ENCODE peak calls at places on chromosomes 16 and 17, in six cellular contexts. One of them, this sample, is unnamed.
A peak's percentile ranks its signal among the peaks of the same experiment; 100 is the strongest.

GRCh38 chr17:67187927-67188326 is 57.1 kb downstream of the HELZ start:
- DNase-seq in psoas muscle: no peak
- DNase-seq in testis: no peak
- DNase-seq in left lung: no peak
- DNase-seq in prostate gland: no peak
- DNase-seq in heart left ventricle: no peak
- DNase-seq in this sample: no peak

GRCh38 chr17:45786349-45786748 is 2.2 kb downstream of the CRHR1 start:
- DNase-seq in psoas muscle: no peak
- DNase-seq in prostate gland: no peak
- DNase-seq in testis: no peak
- DNase-seq in left lung: no peak
- DNase-seq in heart left ventricle: no peak
- DNase-seq in this sample: no peak

GRCh38 chr16:21097151-21097550 is 53.5 kb downstream of the DNAH3 start:
- DNase-seq in prostate gland: no peak
- DNase-seq in heart left ventricle: no peak
- DNase-seq in left lung: no peak
- DNase-seq in testis: no peak
- DNase-seq in psoas muscle: no peak
- DNase-seq in this sample: no peak

GRCh38 chr17:81396722-81397313 is 1.6 kb downstream of the BAHCC1 start:
- DNase-seq in testis: no peak
- DNase-seq in heart left ventricle: peak; percentile 85
- DNase-seq in left lung: no peak
- DNase-seq in psoas muscle: peak; percentile 76
- DNase-seq in prostate gland: no peak
- DNase-seq in this sample: peak; percentile 66

GRCh38 chr17:9755083-9755482 is 36.3 kb downstream of the DHRS7C start:
- DNase-seq in psoas muscle: no peak
- DNase-seq in prostate gland: no peak
- DNase-seq in left lung: no peak
- DNase-seq in testis: no peak
- DNase-seq in heart left ventricle: no peak
- DNase-seq in this sample: no peak

GRCh38 chr16:23255000-23255399 is 47.1 kb upstream of the SCNN1B start:
- DNase-seq in heart left ventricle: no peak
- DNase-seq in psoas muscle: no peak
- DNase-seq in prostate gland: no peak
- DNase-seq in testis: no peak
- DNase-seq in left lung: no peak
- DNase-seq in this sample: no peak

GRCh38 chr17:83196973-83197880 is 117.8 kb downstream of the METRNL start:
- DNase-seq in testis: peak; percentile 27
- DNase-seq in heart left ventricle: peak; percentile 56
- DNase-seq in prostate gland: no peak
- DNase-seq in psoas muscle: peak; percentile 52
- DNase-seq in left lung: peak; percentile 43
- DNase-seq in this sample: peak; percentile 39

GRCh38 chr16:85061566-85061965 is 34.0 kb downstream of the KIAA0513 start:
- DNase-seq in heart left ventricle: peak; percentile 74
- DNase-seq in prostate gland: no peak
- DNase-seq in testis: peak; percentile 77
- DNase-seq in psoas muscle: no peak
- DNase-seq in left lung: peak; percentile 91
- DNase-seq in this sample: no peak

GRCh38 chr17:75738218-75738802 is 17.1 kb downstream of the ITGB4 start:
- DNase-seq in prostate gland: no peak
- DNase-seq in heart left ventricle: no peak
- DNase-seq in psoas muscle: no peak
- DNase-seq in testis: no peak
- DNase-seq in left lung: peak; percentile 93
- DNase-seq in this sample: peak; percentile 64

GRCh38 chr17:69719474-69720048 is 305.1 kb downstream of the MAP2K6 start:
- DNase-seq in testis: no peak
- DNase-seq in psoas muscle: no peak
- DNase-seq in heart left ventricle: no peak
- DNase-seq in prostate gland: no peak
- DNase-seq in left lung: no peak
- DNase-seq in this sample: no peak

GRCh38 chr17:74190154-74190553 is 13.3 kb upstream of the RPL38 start:
- DNase-seq in psoas muscle: no peak
- DNase-seq in heart left ventricle: no peak
- DNase-seq in left lung: no peak
- DNase-seq in testis: no peak
- DNase-seq in prostate gland: no peak
- DNase-seq in this sample: no peak

GRCh38 chr17:39174907-39175694 is 9.1 kb upstream of the ARL5C start:
- DNase-seq in left lung: no peak
- DNase-seq in heart left ventricle: peak; percentile 84
- DNase-seq in psoas muscle: peak; percentile 90
- DNase-seq in testis: peak; percentile 88
- DNase-seq in prostate gland: peak; percentile 57
- DNase-seq in this sample: peak; percentile 65

GRCh38 chr16:3188925-3189825 is 1.2 kb downstream of the OR1F1 start:
- DNase-seq in psoas muscle: no peak
- DNase-seq in testis: no peak
- DNase-seq in heart left ventricle: no peak
- DNase-seq in left lung: no peak
- DNase-seq in prostate gland: no peak
- DNase-seq in this sample: no peak

GRCh38 chr17:1495265-1495664 is 2.8 kb upstream of the MYO1C start:
- DNase-seq in prostate gland: peak; percentile 84
- DNase-seq in psoas muscle: peak; percentile 91
- DNase-seq in left lung: no peak
- DNase-seq in heart left ventricle: no peak
- DNase-seq in testis: no peak
- DNase-seq in this sample: no peak

GRCh38 chr17:20097362-20097761 is 88.2 kb downstream of the SPECC1 start:
- DNase-seq in psoas muscle: no peak
- DNase-seq in left lung: no peak
- DNase-seq in heart left ventricle: no peak
- DNase-seq in testis: peak; percentile 9
- DNase-seq in prostate gland: no peak
- DNase-seq in this sample: no peak

GRCh38 chr17:19766421-19767270 is 18.5 kb upstream of the ALDH3A1 start:
- DNase-seq in psoas muscle: peak; percentile 91
- DNase-seq in left lung: peak; percentile 94
- DNase-seq in heart left ventricle: peak; percentile 88
- DNase-seq in testis: peak; percentile 77
- DNase-seq in prostate gland: peak; percentile 61
- DNase-seq in this sample: peak; percentile 90

GRCh38 chr16:85662976-85663830 is 25.6 kb downstream of the GINS2 start:
- DNase-seq in prostate gland: no peak
- DNase-seq in psoas muscle: no peak
- DNase-seq in testis: no peak
- DNase-seq in left lung: peak; percentile 47
- DNase-seq in heart left ventricle: peak; percentile 54
- DNase-seq in this sample: peak; percentile 16

GRCh38 chr17:62179525-62180161 is 114.6 kb upstream of the MED13 start:
- DNase-seq in testis: no peak
- DNase-seq in psoas muscle: no peak
- DNase-seq in heart left ventricle: no peak
- DNase-seq in prostate gland: no peak
- DNase-seq in left lung: no peak
- DNase-seq in this sample: no peak

GRCh38 chr17:74632597-74632996 is 9.1 kb upstream of the CD300E start:
- DNase-seq in heart left ventricle: no peak
- DNase-seq in testis: no peak
- DNase-seq in left lung: no peak
- DNase-seq in prostate gland: no peak
- DNase-seq in psoas muscle: no peak
- DNase-seq in this sample: no peak

GRCh38 chr17:19652595-19652994 is 4.0 kb downstream of the ALDH3A2 start:
- DNase-seq in psoas muscle: no peak
- DNase-seq in heart left ventricle: no peak
- DNase-seq in left lung: no peak
- DNase-seq in testis: no peak
- DNase-seq in prostate gland: peak; percentile 82
- DNase-seq in this sample: no peak

GRCh38 chr17:72390675-72391501 is 270.1 kb downstream of the SOX9 start:
- DNase-seq in heart left ventricle: no peak
- DNase-seq in psoas muscle: no peak
- DNase-seq in testis: no peak
- DNase-seq in prostate gland: no peak
- DNase-seq in left lung: no peak
- DNase-seq in this sample: no peak

GRCh38 chr17:70345061-70345460 is 175.7 kb downstream of the KCNJ2 start:
- DNase-seq in psoas muscle: no peak
- DNase-seq in left lung: no peak
- DNase-seq in testis: no peak
- DNase-seq in prostate gland: no peak
- DNase-seq in heart left ventricle: no peak
- DNase-seq in this sample: no peak

GRCh38 chr17:79615446-79615845 is 4.6 kb upstream of the RBFOX3 start:
- DNase-seq in psoas muscle: no peak
- DNase-seq in heart left ventricle: peak; percentile 25
- DNase-seq in testis: no peak
- DNase-seq in prostate gland: no peak
- DNase-seq in left lung: peak; percentile 31
- DNase-seq in this sample: peak; percentile 5

DNA sequence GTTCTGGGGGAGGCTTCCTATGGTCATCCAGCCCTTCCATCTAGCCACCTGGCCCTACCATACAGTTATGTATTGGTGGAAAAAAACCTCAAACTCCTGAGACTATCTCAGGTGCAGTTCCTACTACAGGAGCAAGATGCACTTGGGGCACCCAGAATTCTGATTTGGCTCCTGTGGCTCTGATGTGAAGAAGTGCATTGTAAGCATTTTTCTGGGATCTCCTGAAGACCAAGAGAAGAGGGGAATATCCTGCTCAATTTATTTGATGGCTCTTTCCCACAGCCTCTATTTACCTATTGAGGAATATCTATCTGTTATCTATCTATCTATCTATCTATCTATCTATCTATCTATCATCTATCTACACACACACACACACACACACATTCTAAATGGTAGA is 1981.5 kb downstream of the TP53TG3F start:
- DNase-seq in testis: no peak
- DNase-seq in heart left ventricle: no peak
- DNase-seq in psoas muscle: no peak
- DNase-seq in left lung: no peak
- DNase-seq in prostate gland: no peak
- DNase-seq in this sample: no peak
- H3K9me3 ChIP-seq in testis: no peaks in the 10 kb centered on the region
- H3K9me3 ChIP-seq in heart left ventricle: no peaks in the 10 kb centered on the region
- H3K9me3 ChIP-seq in psoas muscle: peaks cover 5% of the 10 kb centered on the region
- H3K9me3 ChIP-seq in left lung: no peaks in the 10 kb centered on the region
- H3K9me3 ChIP-seq in prostate gland: no peaks in the 10 kb centered on the region
- H3K9me3 ChIP-seq in this sample: peaks cover 66% of the 10 kb centered on the region

GRCh38 chr17:21246698-21247097 is 6.5 kb downstream of the NATD1 start:
- DNase-seq in testis: no peak
- DNase-seq in prostate gland: no peak
- DNase-seq in heart left ventricle: no peak
- DNase-seq in left lung: no peak
- DNase-seq in psoas muscle: no peak
- DNase-seq in this sample: no peak
- TF ChIP-seq CTCF in testis: no peak
- TF ChIP-seq CTCF in prostate gland: no peak
- TF ChIP-seq CTCF in heart left ventricle: no peak
- TF ChIP-seq CTCF in left lung: no peak
- TF ChIP-seq CTCF in psoas muscle: no peak
- TF ChIP-seq CTCF in this sample: no peak

DNA sequence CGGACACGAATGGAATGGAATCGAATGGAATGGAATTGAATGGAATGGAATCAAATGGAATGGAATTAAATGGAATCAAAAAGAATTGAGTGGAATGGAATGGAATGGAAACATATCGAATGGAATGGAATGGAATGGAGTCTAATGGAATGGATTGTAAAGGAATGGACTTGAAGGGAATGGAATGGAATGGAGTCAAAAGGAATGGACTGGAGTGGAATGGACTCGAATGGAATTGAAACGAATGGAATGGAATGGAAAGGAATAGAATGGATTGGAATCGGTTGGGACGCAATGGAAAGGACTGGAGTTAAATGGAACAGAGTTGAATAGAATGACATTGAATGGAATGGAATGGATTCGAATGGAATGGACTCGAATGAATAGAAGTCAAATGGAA is 486.9 kb upstream of the WSB1 start:
- DNase-seq in psoas muscle: no peak
- DNase-seq in testis: no peak
- DNase-seq in left lung: no peak
- DNase-seq in prostate gland: no peak
- DNase-seq in heart left ventricle: no peak
- DNase-seq in this sample: no peak
- H3K9me3 ChIP-seq in psoas muscle: peaks cover 50% of the 10 kb centered on the region
- H3K9me3 ChIP-seq in testis: no peaks in the 10 kb centered on the region
- H3K9me3 ChIP-seq in left lung: peaks cover 7% of the 10 kb centered on the region
- H3K9me3 ChIP-seq in prostate gland: no peaks in the 10 kb centered on the region
- H3K9me3 ChIP-seq in heart left ventricle: no peaks in the 10 kb centered on the region
- H3K9me3 ChIP-seq in this sample: peaks cover 83% of the 10 kb centered on the region

GRCh38 chr16:66156538-66156937 is 210.0 kb upstream of the CDH5 start:
- DNase-seq in testis: no peak
- DNase-seq in psoas muscle: no peak
- DNase-seq in left lung: no peak
- DNase-seq in prostate gland: no peak
- DNase-seq in heart left ventricle: no peak
- DNase-seq in this sample: no peak

GRCh38 chr16:66161942-66162341 is 204.5 kb upstream of the CDH5 start:
- DNase-seq in heart left ventricle: no peak
- DNase-seq in prostate gland: no peak
- DNase-seq in left lung: no peak
- DNase-seq in psoas muscle: no peak
- DNase-seq in testis: peak; percentile 27
- DNase-seq in this sample: no peak

GRCh38 chr16:66155933-66156332 is 210.6 kb upstream of the CDH5 start:
- DNase-seq in left lung: no peak
- DNase-seq in prostate gland: no peak
- DNase-seq in heart left ventricle: no peak
- DNase-seq in psoas muscle: no peak
- DNase-seq in testis: no peak
- DNase-seq in this sample: no peak

GRCh38 chr16:66164581-66164980 is 201.9 kb upstream of the CDH5 start:
- DNase-seq in psoas muscle: no peak
- DNase-seq in left lung: no peak
- DNase-seq in prostate gland: no peak
- DNase-seq in heart left ventricle: no peak
- DNase-seq in testis: no peak
- DNase-seq in this sample: no peak

DNA sequence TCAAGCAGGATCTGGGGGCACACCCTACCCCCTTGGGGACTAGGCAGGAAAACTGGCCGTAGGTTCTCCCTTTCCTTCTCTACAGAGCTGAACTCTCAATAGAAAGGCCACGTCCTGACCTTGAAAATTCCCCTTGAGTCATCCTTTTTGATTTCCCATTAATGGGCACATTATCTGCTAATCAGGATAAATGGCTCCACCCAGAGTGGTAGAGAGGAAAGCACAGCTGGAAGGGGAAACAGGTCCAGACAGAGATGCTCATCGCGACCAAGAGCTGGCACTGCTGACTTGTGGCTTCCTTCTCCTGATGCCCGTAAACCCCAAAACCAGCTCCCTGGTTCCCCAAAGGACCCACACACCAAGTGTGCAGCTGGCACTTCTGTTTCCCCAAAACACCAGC is 206.5 kb upstream of the CDH5 start:
- DNase-seq in psoas muscle: no peak
- DNase-seq in testis: no peak
- DNase-seq in prostate gland: no peak
- DNase-seq in left lung: no peak
- DNase-seq in heart left ventricle: no peak
- DNase-seq in this sample: no peak
- TF ChIP-seq CTCF in psoas muscle: no peak
- TF ChIP-seq CTCF in testis: no peak
- TF ChIP-seq CTCF in prostate gland: no peak
- TF ChIP-seq CTCF in left lung: no peak
- TF ChIP-seq CTCF in heart left ventricle: no peak
- TF ChIP-seq CTCF in this sample: no peak